ENCODE peak calls at places on chromosome 13, in five cellular contexts. F is COLO829, J is GDM1, O is mesendoderm, H is NCI-H510A. G is an unnamed sample.

GRCh38 chr13:30874111-30874510 is 32.0 kb upstream of the MEDAG start:
- DNase-seq in H (no peak), J (no peak), F (no peak), O (no peak), G (no peak)

GRCh38 chr13:38490657-38491056 is 141.0 kb downstream of the UFM1 start:
- DNase-seq in J (no peak), O (no peak), F (no peak), H (no peak), G (no peak)

GRCh38 chr13:102983496-102983895 is 82.7 kb downstream of the SLC10A2 start:
- DNase-seq in J (no peak), H (no peak), F (no peak), O (no peak), G (no peak)

GRCh38 chr13:28067526-28067925 is 32.9 kb downstream of the FLT3 start:
- DNase-seq in H (no peak), F (no peak), J (no peak), O (no peak), G (no peak)

GRCh38 chr13:46100191-46100877 is 4.5 kb downstream of the CPB2 start:
- DNase-seq in J (no peak), H (no peak), O (no peak), F (no peak), G (no peak)

GRCh38 chr13:43354147-43354945 is 331.0 kb downstream of the DNAJC15 start:
- DNase-seq in J (no peak), O (no peak), F (no peak), H (no peak), G (no peak)

GRCh38 chr13:51453959-51454703 is 1.3 kb upstream of the INTS6 start:
- DNase-seq in J (no peak), H (no peak), O (peak; percentile 61), F (peak; percentile 18), G (peak; percentile 52)

GRCh38 chr13:31081316-31081715 is 80.4 kb downstream of the HSPH1 start:
- DNase-seq in H (no peak), F (no peak), J (no peak), O (no peak), G (no peak)

GRCh38 chr13:51175639-51176038 is 46.6 kb upstream of the FAM124A start:
- DNase-seq in O (no peak), H (no peak), J (no peak), F (no peak), G (no peak)

GRCh38 chr13:50080158-50080855 is 65.1 kb downstream of the KCNRG start:
- DNase-seq in H (no peak), F (no peak), J (no peak), O (peak; percentile 29), G (no peak)

GRCh38 chr13:99386911-99387788 is 80.0 kb upstream of the GPR183 start:
- DNase-seq in J (peak; percentile 67), F (peak; percentile 48), H (no peak), O (peak; percentile 76), G (peak; percentile 85)

GRCh38 chr13:37068962-37069361 is 9.5 kb upstream of the SUPT20H start:
- DNase-seq in H (no peak), J (no peak), F (no peak), O (no peak), G (no peak)

GRCh38 chr13:113990321-113990837 is 16.5 kb upstream of the C13orf46 start:
- DNase-seq in H (no peak), F (no peak), O (no peak), J (no peak), G (no peak)

GRCh38 chr13:43319617-43320444 is 296.4 kb downstream of the DNAJC15 start:
- DNase-seq in F (no peak), J (no peak), H (no peak), O (peak; percentile 78), G (no peak)